ENCODE peak calls at places on chromosomes 16 and 17, in ten cellular contexts. S is pancreas, R is BJ, P is Calu3, W is AG09309, C is foreskin fibroblast, A is tibial nerve, M is tibial artery, H is cardiac muscle cell, X is GM12865. Y is an unnamed sample.

GRCh38 chr17:67227488-67227887 is 17.5 kb downstream of the HELZ start:
- DNase-seq in S (no peak), R (no peak), P (no peak), W (no peak), C (no peak), A (no peak), M (no peak), H (no peak), X (no peak), Y (no peak)

GRCh38 chr16:31177136-31177535 is 2.8 kb upstream of the FUS start:
- DNase-seq in S (no peak), R (no peak), P (no peak), W (peak), C (peak), A (no peak), M (no peak), H (no peak), X (no peak), Y (no peak)

GRCh38 chr16:75244844-75245758 is 6.3 kb downstream of the BCAR1 start:
- DNase-seq in S (peak), R (peak), P (peak), W (peak), C (peak), A (no peak), M (peak), H (peak), X (peak), Y (peak)

GRCh38 chr16:86530251-86531192 is 20.2 kb downstream of the FOXF1 start:
- DNase-seq in S (no peak), R (no peak), P (no peak), W (no peak), C (no peak), A (no peak), M (no peak), H (no peak), X (no peak), Y (no peak)

GRCh38 chr17:57990037-57990436 is 2.0 kb upstream of the VEZF1 start:
- DNase-seq in S (no peak), R (no peak), P (no peak), W (no peak), C (no peak), A (no peak), M (no peak), H (no peak), X (no peak), Y (no peak)

GRCh38 chr17:48549909-48550308 is 5.0 kb upstream of the HOXB2 start:
- DNase-seq in S (no peak), R (no peak), P (peak), W (no peak), C (no peak), A (no peak), M (no peak), H (no peak), X (no peak), Y (no peak)

GRCh38 chr16:72715267-72715666 is 332.7 kb downstream of the ZFHX3 start:
- DNase-seq in S (no peak), R (no peak), P (no peak), W (no peak), C (peak), A (no peak), M (no peak), H (no peak), X (no peak), Y (no peak)

GRCh38 chr17:40339068-40339699 is 25.4 kb downstream of the GJD3 start:
- DNase-seq in S (no peak), R (no peak), P (no peak), W (no peak), C (no peak), A (no peak), M (no peak), H (no peak), X (no peak), Y (no peak)

GRCh38 chr17:42010898-42011516 is 6.2 kb downstream of the DNAJC7 start:
- DNase-seq in S (no peak), R (no peak), P (no peak), W (no peak), C (peak), A (no peak), M (no peak), H (no peak), X (peak), Y (no peak)

GRCh38 chr17:10618202-10618635 is 38.9 kb downstream of the MYH3 start:
- DNase-seq in S (peak), R (no peak), P (peak), W (peak), C (peak), A (peak), M (peak), H (peak), X (peak), Y (peak)

GRCh38 chr17:81928497-81929252 is 1.1 kb upstream of the MAFG start:
- DNase-seq in S (no peak), R (no peak), P (no peak), W (no peak), C (peak), A (no peak), M (no peak), H (no peak), X (no peak), Y (no peak)

GRCh38 chr17:40362696-40363479 is 1.6 kb downstream of the GJD3 start:
- DNase-seq in S (no peak), R (no peak), P (peak), W (no peak), C (peak), A (no peak), M (no peak), H (peak), X (peak), Y (no peak)

GRCh38 chr16:2019500-2019899 is at the start of gene NPW:
- DNase-seq in S (no peak), R (no peak), P (peak), W (no peak), C (peak), A (no peak), M (no peak), H (no peak), X (no peak), Y (no peak)

GRCh38 chr17:47465165-47465564 is 65.7 kb upstream of the NPEPPS start:
- DNase-seq in S (no peak), R (no peak), P (no peak), W (no peak), C (no peak), A (no peak), M (no peak), H (no peak), X (no peak), Y (no peak)

GRCh38 chr16:149024-149675 is 3.3 kb upstream of the HBZ start:
- DNase-seq in S (no peak), R (no peak), P (no peak), W (no peak), C (peak), A (no peak), M (no peak), H (no peak), X (no peak), Y (no peak)

GRCh38 chr17:81388612-81389367 is 6.5 kb upstream of the BAHCC1 start:
- DNase-seq in S (no peak), R (no peak), P (no peak), W (no peak), C (no peak), A (no peak), M (no peak), H (peak), X (no peak), Y (no peak)

GRCh38 chr16:4648917-4649316 is 24.3 kb downstream of the MGRN1 start:
- DNase-seq in S (no peak), R (no peak), P (no peak), W (no peak), C (no peak), A (no peak), M (no peak), H (no peak), X (no peak), Y (no peak)

GRCh38 chr16:65807858-65808257 is 558.6 kb upstream of the CDH5 start:
- DNase-seq in S (no peak), R (no peak), P (no peak), W (no peak), C (no peak), A (no peak), M (no peak), H (no peak), X (peak), Y (no peak)

GRCh38 chr16:4505356-4506153 is 29.4 kb downstream of the HMOX2 start:
- DNase-seq in S (no peak), R (no peak), P (no peak), W (no peak), C (no peak), A (no peak), M (no peak), H (no peak), X (peak), Y (no peak)

GRCh38 chr17:80998388-80999223 is 7.0 kb downstream of the CHMP6 start:
- DNase-seq in S (no peak), R (no peak), P (no peak), W (no peak), C (no peak), A (no peak), M (no peak), H (no peak), X (no peak), Y (no peak)

GRCh38 chr16:58501242-58502131 is 1.5 kb downstream of the NDRG4 start:
- DNase-seq in S (peak), R (no peak), P (peak), W (no peak), C (no peak), A (no peak), M (peak), H (peak), X (peak), Y (no peak)

GRCh38 chr17:70011750-70012149 is 63.3 kb upstream of the KCNJ16 start:
- DNase-seq in S (no peak), R (no peak), P (no peak), W (no peak), C (no peak), A (no peak), M (no peak), H (no peak), X (no peak), Y (no peak)

GRCh38 chr16:87560428-87561199 is 41.7 kb upstream of the JPH3 start:
- DNase-seq in S (no peak), R (no peak), P (peak), W (no peak), C (no peak), A (no peak), M (peak), H (no peak), X (peak), Y (no peak)

GRCh38 chr16:74726736-74727135 is 26.1 kb upstream of the MLKL start:
- DNase-seq in S (no peak), R (no peak), P (no peak), W (no peak), C (peak), A (no peak), M (no peak), H (no peak), X (peak), Y (no peak)

GRCh38 chr17:33562792-33563191 is 269.7 kb upstream of the ASIC2 start:
- DNase-seq in S (no peak), R (no peak), P (no peak), W (no peak), C (no peak), A (no peak), M (no peak), H (no peak), X (no peak), Y (no peak)

GRCh38 chr17:43438626-43439529 is 40.1 kb downstream of the ARL4D start:
- DNase-seq in S (no peak), R (no peak), P (no peak), W (no peak), C (no peak), A (no peak), M (no peak), H (no peak), X (no peak), Y (no peak)

GRCh38 chr17:17350491-17351355 is 47.5 kb downstream of the NT5M start:
- DNase-seq in S (no peak), R (no peak), P (no peak), W (no peak), C (peak), A (no peak), M (peak), H (peak), X (no peak), Y (no peak)

GRCh38 chr17:39095309-39095686 is 56.1 kb downstream of the PLXDC1 start:
- DNase-seq in S (no peak), R (no peak), P (no peak), W (no peak), C (peak), A (peak), M (no peak), H (no peak), X (no peak), Y (no peak)
- TF ChIP-seq CTCF in S (no peak), R (no peak), P (no peak), W (no peak), C (no peak), A (no peak), M (no peak), H (no peak), X (no peak), Y (no peak)

GRCh38 chr16:3022208-3022696 is 1.5 kb downstream of the HCFC1R1 start:
- DNase-seq in S (peak), R (peak), P (peak), W (peak), C (peak), A (peak), M (peak), H (peak), X (no peak), Y (peak)

GRCh38 chr16:3019594-3020246 is 448 bp upstream of the TNFRSF12A start:
- DNase-seq in S (no peak), R (no peak), P (no peak), W (no peak), C (no peak), A (no peak), M (no peak), H (no peak), X (no peak), Y (no peak)

GRCh38 chr16:3020604-3021448 is 658 bp downstream of the TNFRSF12A start:
- DNase-seq in S (peak), R (peak), P (peak), W (peak), C (peak), A (peak), M (peak), H (peak), X (peak), Y (peak)

GRCh38 chr16:3021449-3022207 is 1.5 kb downstream of the TNFRSF12A start:
- DNase-seq in S (peak), R (peak), P (peak), W (peak), C (peak), A (peak), M (peak), H (peak), X (peak), Y (no peak)

GRCh38 chr16:3020247-3020603 is at the start of gene TNFRSF12A:
- DNase-seq in S (peak), R (no peak), P (peak), W (no peak), C (peak), A (peak), M (peak), H (peak), X (peak), Y (no peak)
- TF ChIP-seq CTCF in S (no peak), R (peak), P (peak), W (no peak), C (no peak), A (no peak), M (peak), H (no peak), X (no peak), Y (no peak)

GRCh38 chr17:61015966-61016365 is 338.3 kb downstream of the BCAS3 start:
- DNase-seq in S (no peak), R (no peak), P (no peak), W (peak), C (peak), A (no peak), M (no peak), H (no peak), X (no peak), Y (peak)
- TF ChIP-seq CTCF in S (no peak), R (no peak), P (no peak), W (no peak), C (no peak), A (no peak), M (no peak), H (no peak), X (no peak), Y (no peak)

DNA sequence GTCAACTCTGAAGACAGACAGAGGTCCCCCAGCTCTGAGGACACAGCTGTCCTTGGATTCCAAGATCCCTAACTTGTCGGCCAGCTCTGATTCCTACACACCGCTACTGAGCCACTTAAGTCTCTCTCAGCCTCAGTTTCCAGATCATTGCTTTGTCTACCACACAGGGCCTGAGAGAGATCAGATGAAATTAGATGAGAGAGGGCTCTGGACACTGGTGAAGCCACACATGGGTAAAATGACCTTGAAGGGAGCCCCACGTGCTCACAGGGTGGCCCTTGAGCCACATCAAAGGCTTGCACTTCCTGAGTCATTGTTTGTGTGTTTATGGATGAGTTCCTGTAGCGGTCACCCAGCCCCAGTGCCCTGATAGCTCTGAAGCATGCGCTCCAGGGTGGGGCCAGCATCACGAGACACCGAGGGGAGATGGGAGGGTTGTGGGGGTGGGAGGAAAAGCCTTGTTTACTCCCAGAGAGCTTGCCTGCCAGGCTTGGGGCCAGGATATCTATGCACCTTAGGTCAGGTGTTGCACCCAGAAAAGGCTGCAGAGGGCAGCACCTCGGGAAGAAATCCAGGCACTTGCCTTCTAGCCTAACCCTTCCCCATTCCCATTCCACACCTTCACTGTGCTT is 32.7 kb upstream of the SLC6A2 start:
- DNase-seq in S (no peak), R (no peak), P (peak), W (no peak), C (no peak), A (no peak), M (no peak), H (peak), X (no peak), Y (no peak)
- TF ChIP-seq CTCF in S (no peak), R (peak), P (peak), W (peak), C (peak), A (no peak), M (no peak), H (peak), X (peak), Y (peak)